ENCODE peak calls at places on chromosome 16, in ten cellular contexts. B, P, T, I, H, M, W, Y, D and E are unnamed samples.
A peak's percentile ranks its signal among the peaks of the same experiment; 100 is the strongest.

GRCh38 chr16:19872179-19872863 is 12.3 kb downstream of the GPRC5B start:
- DNase-seq in H (no peak), T (no peak), P (no peak), I (no peak), M (no peak), Y (no peak), D (no peak), B (no peak), W (no peak), E (no peak)

GRCh38 chr16:68116256-68116853 is 31.2 kb downstream of the NFATC3 start:
- DNase-seq in M (peak; percentile 62), W (no peak), H (no peak), T (no peak), I (peak; percentile 13), Y (no peak), P (peak; percentile 54), D (no peak), B (peak; percentile 37), E (no peak)

GRCh38 chr16:58464047-58464915 is 35.7 kb upstream of the NDRG4 start:
- DNase-seq in D (peak; percentile 43), M (peak; percentile 47), Y (no peak), T (no peak), I (peak; percentile 71), B (peak; percentile 59), W (no peak), H (peak; percentile 42), P (no peak), E (no peak)

GRCh38 chr16:79605999-79606398 is 5.5 kb upstream of the MAF start:
- DNase-seq in M (no peak), H (no peak), W (no peak), T (no peak), P (peak; percentile 41), Y (no peak), D (no peak), B (peak; percentile 57), I (peak; percentile 53), E (no peak)

GRCh38 chr16:22373662-22374310 is 633 bp downstream of the CDR2 start:
- DNase-seq in Y (peak; percentile 25), M (peak; percentile 49), D (peak; percentile 57), I (peak; percentile 72), P (peak; percentile 38), W (no peak), T (peak; percentile 26), H (peak; percentile 42), B (peak; percentile 58), E (peak; percentile 48)

GRCh38 chr16:15461376-15461775 is 27.0 kb downstream of the BMERB1 start:
- DNase-seq in I (no peak), P (no peak), T (no peak), W (no peak), B (no peak), M (no peak), H (no peak), Y (no peak), D (peak; percentile 14), E (no peak)

GRCh38 chr16:88608076-88608475 is 30.3 kb upstream of the IL17C start:
- DNase-seq in M (no peak), D (no peak), P (no peak), Y (no peak), W (no peak), I (no peak), T (no peak), H (no peak), B (no peak), E (no peak)

GRCh38 chr16:86199182-86199581 is 300.2 kb downstream of the IRF8 start:
- DNase-seq in M (no peak), H (no peak), T (no peak), I (no peak), D (no peak), B (no peak), Y (no peak), W (no peak), P (no peak), E (no peak)

GRCh38 chr16:84597518-84598390 is 20.1 kb downstream of the COTL1 start:
- DNase-seq in I (peak; percentile 59), B (no peak), W (no peak), P (no peak), M (peak; percentile 35), T (no peak), D (no peak), Y (no peak), H (no peak), E (no peak)

GRCh38 chr16:82713778-82714177 is 87.0 kb downstream of the CDH13 start:
- DNase-seq in M (peak; percentile 36), T (no peak), Y (no peak), H (no peak), I (no peak), D (no peak), W (no peak), P (no peak), B (no peak), E (no peak)

GRCh38 chr16:47136101-47136820 is 7.5 kb downstream of the NETO2 start:
- DNase-seq in M (peak; percentile 89), H (no peak), Y (no peak), I (no peak), T (no peak), D (peak; percentile 29), W (no peak), P (no peak), B (no peak), E (no peak)